ENCODE peak calls at places on chromosomes 11 and 22, in four cellular contexts. N is body of pancreas, E is IMR-90, W is suprapubic skin. F is an unnamed sample.
A peak's percentile ranks its signal among the peaks of the same experiment; 100 is the strongest.

GRCh38 chr11:86553322-86553721 is 119.1 kb downstream of the ME3 start:
- DNase-seq in E (no peak), W (no peak), N (no peak), F (no peak)

GRCh38 chr11:26994579-26995210 is 783 bp downstream of the FIBIN start:
- DNase-seq in N (peak; percentile 16), E (no peak), W (peak; percentile 66), F (no peak)

GRCh38 chr22:44091021-44091721 is 67.1 kb downstream of the PARVB start:
- DNase-seq in W (no peak), E (no peak), N (no peak), F (no peak)

GRCh38 chr11:35488117-35488516 is 37.3 kb downstream of the PAMR1 start:
- DNase-seq in E (peak; percentile 49), W (no peak), N (no peak), F (no peak)

GRCh38 chr11:122893131-122893530 is 10.6 kb downstream of the JHY start:
- DNase-seq in W (no peak), E (no peak), N (no peak), F (no peak)

GRCh38 chr11:33160147-33160546 is 1.1 kb downstream of the CSTF3 start:
- DNase-seq in N (no peak), E (peak; percentile 62), W (no peak), F (no peak)

GRCh38 chr22:45318558-45319318 is 9.0 kb downstream of the FAM118A start:
- DNase-seq in N (no peak), W (no peak), E (peak; percentile 70), F (no peak)

GRCh38 chr11:95790933-95791247 is 592 bp downstream of the CEP57 start:
- DNase-seq in N (peak; percentile 85), E (peak; percentile 64), W (peak; percentile 85), F (peak; percentile 71)

GRCh38 chr11:129195682-129196081 is 3.6 kb upstream of the ARHGAP32 start:
- DNase-seq in N (no peak), W (no peak), E (no peak), F (no peak)

GRCh38 chr11:94790771-94791180 is 22.6 kb downstream of the AMOTL1 start:
- DNase-seq in N (no peak), W (no peak), E (peak; percentile 55), F (no peak)

GRCh38 chr11:44065851-44066731 is at the start of gene ACCS:
- DNase-seq in E (peak; percentile 87), N (peak; percentile 98), W (peak; percentile 98), F (peak; percentile 96)

GRCh38 chr22:32839776-32840571 is 38.5 kb downstream of the TIMP3 start:
- DNase-seq in N (no peak), E (peak; percentile 41), W (no peak), F (no peak)

GRCh38 chr22:19048531-19048930 is 73.7 kb downstream of the DGCR2 start:
- DNase-seq in W (no peak), N (no peak), E (no peak), F (no peak)

GRCh38 chr22:45859231-45860161 is 117.5 kb downstream of the WNT7B start:
- DNase-seq in N (no peak), E (peak; percentile 21), W (no peak), F (peak; percentile 17)

GRCh38 chr22:37279469-37279868 is 2.8 kb upstream of the CYTH4 start:
- DNase-seq in E (peak; percentile 9), W (no peak), N (no peak), F (no peak)

GRCh38 chr22:23751441-23751996 is 607 bp upstream of the ZNF70 start:
- DNase-seq in W (no peak), E (no peak), N (peak; percentile 53), F (no peak)

GRCh38 chr11:84720706-84721402 is 906.3 kb downstream of the DLG2 start:
- DNase-seq in N (peak; percentile 67), E (no peak), W (no peak), F (no peak)

GRCh38 chr11:83070878-83071640 is 638 bp downstream of the RAB30 start:
- DNase-seq in E (peak; percentile 26), W (peak; percentile 77), N (peak; percentile 52), F (no peak)

GRCh38 chr22:29767289-29768051 is at the start of gene UQCR10:
- DNase-seq in W (peak; percentile 94), N (peak; percentile 96), E (peak; percentile 88), F (peak; percentile 95)

GRCh38 chr11:55707029-55707428 is 45.0 kb downstream of the OR4C6 start:
- DNase-seq in W (no peak), N (no peak), E (peak; percentile 33), F (no peak)

GRCh38 chr11:27468209-27468608 is 4.4 kb downstream of the LGR4 start:
- DNase-seq in W (no peak), E (peak; percentile 53), N (no peak), F (no peak)

GRCh38 chr11:100683107-100683506 is 4.0 kb upstream of the ARHGAP42 start:
- DNase-seq in N (no peak), W (no peak), E (no peak), F (no peak)

GRCh38 chr11:97451441-97451840 is 1061.6 kb downstream of the JRKL start:
- DNase-seq in E (no peak), N (no peak), W (no peak), F (no peak)

GRCh38 chr11:126214446-126215240 is 3.1 kb downstream of the FAM118B start:
- DNase-seq in W (no peak), E (no peak), N (no peak), F (peak; percentile 62)

GRCh38 chr22:48944433-48944755 is 883.3 kb downstream of the BRD1 start:
- DNase-seq in W (peak; percentile 32), N (no peak), E (no peak), F (peak; percentile 5)

GRCh38 chr11:92979176-92979575 is 9.7 kb downstream of the MTNR1B start:
- DNase-seq in N (no peak), W (no peak), E (peak; percentile 89), F (no peak)

GRCh38 chr22:29224121-29224858 is 18.6 kb downstream of the EMID1 start:
- DNase-seq in W (peak; percentile 61), E (no peak), N (no peak), F (no peak)

GRCh38 chr11:64007629-64008282 is 21.5 kb downstream of the OTUB1 start:
- DNase-seq in E (no peak), N (peak; percentile 89), W (no peak), F (peak; percentile 91)
- TF ChIP-seq POLR2A in E (no peak), N (peak; percentile 81), W (no peak), F (no peak)

DNA sequence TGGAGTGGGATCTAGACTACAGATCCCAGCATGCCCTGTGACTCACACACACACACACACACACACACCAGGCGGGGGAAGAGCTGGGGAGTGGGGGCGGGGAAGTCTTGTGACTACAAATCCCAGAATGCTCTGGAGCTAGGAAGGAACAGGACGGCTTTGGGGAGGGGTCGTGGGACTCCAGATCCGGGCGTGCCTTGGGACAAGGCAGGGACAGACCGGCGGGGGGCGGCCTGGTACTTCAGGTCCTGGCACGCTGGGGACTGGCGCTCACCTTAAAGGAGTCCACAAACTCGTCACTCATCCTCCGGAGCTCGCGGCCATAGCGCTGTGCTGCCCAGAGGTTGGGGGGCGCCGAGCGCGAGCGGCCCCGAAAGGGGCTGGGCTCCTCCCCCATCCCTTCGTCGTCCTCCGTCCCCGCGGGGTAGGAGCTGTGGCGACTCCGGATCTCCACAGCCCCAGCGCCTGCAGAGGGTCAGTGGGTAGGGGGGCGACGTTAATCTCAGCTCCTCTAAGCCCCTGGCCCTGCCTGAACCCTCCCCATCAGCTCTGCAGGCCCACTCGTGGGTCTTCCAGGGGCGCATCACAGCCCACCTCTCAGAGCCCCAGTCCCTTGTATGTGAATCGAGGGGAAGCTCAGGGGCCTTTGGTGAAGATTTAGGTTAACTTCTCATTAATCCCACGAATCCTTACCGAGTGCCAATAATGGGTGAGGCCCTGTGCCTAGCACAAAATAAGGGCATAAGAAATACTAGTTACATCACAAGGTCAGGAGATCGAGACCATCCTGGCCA is 12.9 kb downstream of the BAD start:
- DNase-seq in E (peak; percentile 92), W (peak; percentile 96), N (peak; percentile 93), F (peak; percentile 92)
- TF ChIP-seq POLR2A in E (peak; percentile 62), W (peak; percentile 37), N (peak; percentile 67), F (no peak)

DNA sequence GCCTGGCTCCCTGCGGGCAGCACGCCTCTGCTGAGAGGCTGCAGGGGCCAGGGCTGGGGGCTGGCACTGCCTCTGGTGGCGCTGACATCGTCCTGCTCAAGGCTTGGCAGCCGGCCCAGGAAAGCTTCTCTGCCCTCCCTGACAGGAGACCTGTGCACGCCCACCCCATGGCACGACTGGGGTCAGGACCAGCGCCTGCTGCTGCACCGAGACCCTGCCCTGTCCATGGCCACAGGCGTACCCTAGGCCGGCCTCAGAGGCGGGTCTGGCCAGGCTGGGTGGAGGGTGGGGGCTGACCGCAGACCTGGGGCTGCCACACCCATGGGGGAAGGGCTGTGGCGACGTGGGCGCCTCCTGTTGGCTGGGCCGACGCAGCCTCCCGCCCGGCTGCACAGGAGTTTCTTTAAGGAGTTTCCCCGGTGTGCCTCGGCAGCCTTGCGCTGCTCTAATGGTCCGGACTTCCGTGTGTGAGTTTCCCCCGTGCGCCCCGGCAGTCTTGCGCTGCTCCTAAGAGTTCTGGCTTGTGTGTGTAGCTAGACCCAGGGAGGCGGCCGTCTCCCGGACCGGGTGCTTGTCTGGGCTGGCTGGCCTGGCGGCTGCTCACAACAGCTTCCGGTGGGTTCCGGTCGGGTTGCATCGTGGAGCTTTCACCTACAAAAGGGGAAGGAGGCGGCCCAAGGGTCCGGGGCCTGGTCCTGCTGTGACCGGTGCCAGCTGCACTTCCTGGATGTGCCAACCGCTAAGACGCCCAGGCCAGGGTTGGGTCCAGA is 4.7 kb downstream of the TRABD start:
- DNase-seq in W (peak; percentile 88), E (no peak), N (peak; percentile 91), F (peak; percentile 88)
- TF ChIP-seq POLR2A in W (no peak), E (no peak), N (peak; percentile 71), F (no peak)

GRCh38 chr22:50293441-50294318 is 13.8 kb downstream of the PLXNB2 start:
- DNase-seq in E (peak; percentile 60), N (peak; percentile 71), W (no peak), F (peak; percentile 94)

GRCh38 chr22:50289151-50289941 is 18.1 kb downstream of the PLXNB2 start:
- DNase-seq in N (no peak), W (no peak), E (no peak), F (no peak)

GRCh38 chr22:50289942-50290630 is 17.4 kb downstream of the PLXNB2 start:
- DNase-seq in N (no peak), W (no peak), E (no peak), F (no peak)

GRCh38 chr22:50294319-50294656 is 13.2 kb downstream of the PLXNB2 start:
- DNase-seq in N (no peak), W (no peak), E (no peak), F (no peak)

GRCh38 chr22:50292643-50293440 is 14.6 kb downstream of the PLXNB2 start:
- DNase-seq in E (no peak), N (no peak), W (no peak), F (no peak)
- TF ChIP-seq POLR2A in E (no peak), N (no peak), W (no peak), F (no peak)

GRCh38 chr11:68008381-68009337 is 1.5 kb upstream of the ALDH3B1 start:
- DNase-seq in W (peak; percentile 71), E (no peak), N (peak; percentile 77), F (peak; percentile 81)
- TF ChIP-seq POLR2A in W (no peak), E (no peak), N (no peak), F (no peak)

DNA sequence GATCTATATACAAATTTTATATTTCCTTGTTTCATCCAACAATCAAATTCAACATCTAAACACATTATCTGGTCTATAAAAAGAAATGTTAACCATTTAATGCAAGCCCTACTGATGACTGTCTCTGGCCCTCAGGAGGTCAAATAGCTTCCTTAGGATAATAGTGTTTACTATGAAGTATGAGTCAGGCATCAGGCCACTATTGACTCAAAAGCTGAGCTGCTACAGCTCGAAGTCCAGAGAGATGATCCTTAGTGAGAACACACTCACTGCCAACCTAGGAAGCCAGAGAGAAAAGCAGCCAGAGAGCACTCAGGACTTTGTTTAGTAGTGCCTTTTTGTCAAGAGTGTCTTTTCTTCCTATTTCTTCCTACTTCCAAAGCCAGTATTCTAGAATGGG is 171.8 kb downstream of the SOX6 start:
- DNase-seq in E (peak; percentile 92), N (peak; percentile 11), W (no peak), F (no peak)
- TF ChIP-seq POLR2A in E (no peak), N (no peak), W (no peak), F (no peak)

F was measured in stomach.